ENCODE peak calls at places on chromosomes 11 and 22, in seven cellular contexts. P is glutamatergic neuron; E is progenitor cell of endocrine pancreas; Q is AG09309; I is suprapubic skin; J is activated CD4-positive, alpha-beta T cell treated with anti-CD3 and anti-CD28 coated beads, Interleukin-2, amount 50 U/mL, for 48 hours; D is SK-N-DZ. B is an unnamed sample.

GRCh38 chr22:18157714-18158028 is 7.7 kb downstream of the USP18 start:
- DNase-seq in J (no peak), D (no peak), I (no peak), Q (no peak), E (no peak), P (no peak), B (no peak)

GRCh38 chr11:64553554-64554201 is 37.3 kb upstream of the SLC22A12 start:
- DNase-seq in E (peak; percentile 58), D (peak; percentile 57), J (peak; percentile 58), Q (no peak), P (peak; percentile 77), I (peak; percentile 65), B (peak; percentile 66)

GRCh38 chr11:117823941-117824420 is 563 bp downstream of the FXYD2 start:
- DNase-seq in I (peak; percentile 73), Q (no peak), P (peak; percentile 46), D (no peak), E (no peak), J (no peak), B (no peak)

GRCh38 chr11:126594921-126595367 is 239.5 kb downstream of the ST3GAL4 start:
- DNase-seq in J (no peak), E (no peak), D (no peak), I (no peak), Q (no peak), P (no peak), B (no peak)

GRCh38 chr22:24823787-24824186 is 17.8 kb downstream of the SGSM1 start:
- DNase-seq in Q (no peak), P (no peak), J (no peak), D (no peak), I (no peak), E (no peak), B (no peak)

GRCh38 chr11:68396526-68396925 is 64.0 kb upstream of the PPP6R3 start:
- DNase-seq in I (no peak), E (no peak), D (peak; percentile 32), Q (no peak), J (no peak), P (peak; percentile 71), B (no peak)

GRCh38 chr11:32526715-32527114 is 56.9 kb upstream of the EIF3M start:
- DNase-seq in E (no peak), J (no peak), D (no peak), Q (no peak), I (no peak), P (no peak), B (no peak)

GRCh38 chr22:30228509-30229359 is 17.8 kb downstream of the LIF start:
- DNase-seq in E (no peak), D (no peak), Q (no peak), P (no peak), I (no peak), J (no peak), B (no peak)

GRCh38 chr22:30243671-30244465 is 2.7 kb downstream of the LIF start:
- DNase-seq in D (no peak), E (no peak), J (no peak), I (no peak), P (no peak), Q (no peak), B (no peak)

GRCh38 chr11:46970913-46971625 is 34.5 kb downstream of the CSTPP1 start:
- DNase-seq in D (no peak), E (no peak), J (no peak), I (no peak), P (no peak), Q (no peak), B (no peak)

B was measured in endothelial cell.